ENCODE peak calls at places on chromosomes 5 and 9, in seven cellular contexts. W is mucosa of descending colon, F is AG10803, A is right lobe of liver, I is NB4, J is choroid plexus epithelial cell, R is cardiac muscle cell. C is an unnamed sample.

GRCh38 chr5:133455681-133456080 is 156.7 kb downstream of the FSTL4 start:
- DNase-seq in I (no peak), R (no peak), F (no peak), W (no peak), J (no peak), A (peak; percentile 94), C (no peak)

GRCh38 chr5:10518352-10518751 is 45.5 kb upstream of the ANKRD33B start:
- DNase-seq in R (no peak), J (peak; percentile 87), F (peak; percentile 92), I (no peak), A (no peak), W (no peak), C (no peak)

GRCh38 chr9:114588671-114589526 is 1.3 kb downstream of the ATP6V1G1 start:
- DNase-seq in J (peak; percentile 40), I (no peak), F (peak; percentile 43), A (no peak), R (no peak), W (peak; percentile 15), C (peak; percentile 33)

GRCh38 chr5:10546186-10546585 is 17.7 kb upstream of the ANKRD33B start:
- DNase-seq in R (no peak), F (no peak), W (no peak), A (no peak), I (peak; percentile 40), J (no peak), C (no peak)

GRCh38 chr9:32395483-32396216 is 11.2 kb downstream of the ACO1 start:
- DNase-seq in R (no peak), J (peak; percentile 98), F (peak; percentile 95), A (no peak), I (peak; percentile 25), W (no peak), C (no peak)

GRCh38 chr5:136590581-136590980 is 225.2 kb upstream of the TRPC7 start:
- DNase-seq in W (no peak), F (no peak), I (no peak), R (no peak), A (no peak), J (no peak), C (no peak)

GRCh38 chr9:6007770-6008168 is 7.7 kb downstream of the RANBP6 start:
- DNase-seq in J (peak; percentile 57), A (peak; percentile 82), R (peak; percentile 95), F (peak; percentile 55), I (peak; percentile 95), W (peak; percentile 87), C (peak; percentile 78)

GRCh38 chr5:71475788-71476384 is 20.4 kb downstream of the BDP1 start:
- DNase-seq in W (no peak), J (peak; percentile 63), A (no peak), R (peak; percentile 30), I (peak; percentile 36), F (peak; percentile 18), C (peak; percentile 27)

GRCh38 chr5:78624011-78624541 is 24.5 kb downstream of the LHFPL2 start:
- DNase-seq in W (no peak), I (no peak), F (no peak), R (peak; percentile 58), J (no peak), A (no peak), C (no peak)

C was measured in CD4-positive, CD25-positive, alpha-beta regulatory T cell.